ENCODE peak calls at places on chromosomes 16 and 17, in ten cellular contexts. F is activated CD4-positive, CD25-positive, alpha-beta regulatory T cell; V is NCI-H1436; L is HEK293T; O is effector memory CD4-positive, alpha-beta T cell; T is stimulated activated CD4-positive, alpha-beta T cell treated with anti-CD3 and anti-CD28 coated beads, Interleukin-1b, Interleukin-23, amount 100 ng/mL, for 24 hours; W is glutamatergic neuron; A is Ammon's horn; B is endothelial cell; E is fibroblast of lung. H is an unnamed sample.

GRCh38 chr17:58082870-58083490 is at the start of gene DYNLL2:
- DNase-seq in F (peak), V (peak), L (peak), O (peak), T (peak), W (peak), A (peak), B (peak), E (peak), H (peak)

GRCh38 chr16:17488506-17488905 is 17.7 kb upstream of the XYLT1 start:
- DNase-seq in F (no peak), V (no peak), L (no peak), O (no peak), T (no peak), W (no peak), A (no peak), B (no peak), E (no peak), H (no peak)

GRCh38 chr16:4615389-4616046 is 830 bp upstream of the UBALD1 start:
- DNase-seq in F (no peak), V (no peak), L (no peak), O (no peak), T (no peak), W (no peak), A (no peak), B (no peak), E (no peak), H (no peak)

GRCh38 chr16:30585022-30585399 is 486 bp downstream of the ZNF785 start:
- DNase-seq in F (no peak), V (peak), L (no peak), O (no peak), T (no peak), W (peak), A (peak), B (peak), E (peak), H (no peak)

GRCh38 chr16:51245306-51245705 is 94.2 kb upstream of the SALL1 start:
- DNase-seq in F (no peak), V (no peak), L (no peak), O (no peak), T (no peak), W (no peak), A (no peak), B (no peak), E (no peak), H (no peak)

GRCh38 chr16:2161911-2162310 is 6.3 kb downstream of the TRAF7 start:
- DNase-seq in F (no peak), V (no peak), L (no peak), O (no peak), T (no peak), W (no peak), A (no peak), B (no peak), E (no peak), H (no peak)

GRCh38 chr17:10109146-10109545 is 89.3 kb downstream of the GAS7 start:
- DNase-seq in F (no peak), V (no peak), L (no peak), O (no peak), T (no peak), W (no peak), A (no peak), B (no peak), E (no peak), H (no peak)

GRCh38 chr17:36859701-36860100 is 77.6 kb upstream of the LHX1 start:
- DNase-seq in F (no peak), V (no peak), L (no peak), O (no peak), T (no peak), W (no peak), A (no peak), B (no peak), E (no peak), H (no peak)

GRCh38 chr17:44820631-44821196 is 9.4 kb downstream of the GJC1 start:
- DNase-seq in F (no peak), V (peak), L (peak), O (no peak), T (no peak), W (no peak), A (no peak), B (no peak), E (peak), H (no peak)

GRCh38 chr16:70767377-70768204 is 33.4 kb downstream of the VAC14 start:
- DNase-seq in F (no peak), V (no peak), L (no peak), O (no peak), T (no peak), W (no peak), A (no peak), B (no peak), E (peak), H (no peak)

GRCh38 chr16:27993587-27993986 is 69.9 kb downstream of the GSG1L start:
- DNase-seq in F (no peak), V (no peak), L (no peak), O (no peak), T (no peak), W (no peak), A (no peak), B (no peak), E (no peak), H (no peak)

GRCh38 chr17:80960037-80960796 is 31.4 kb upstream of the CHMP6 start:
- DNase-seq in F (no peak), V (no peak), L (no peak), O (no peak), T (no peak), W (no peak), A (no peak), B (no peak), E (no peak), H (no peak)

GRCh38 chr17:43701318-43701743 is 39.6 kb upstream of the MEOX1 start:
- DNase-seq in F (peak), V (no peak), L (no peak), O (no peak), T (no peak), W (no peak), A (no peak), B (no peak), E (peak), H (no peak)

GRCh38 chr16:89122322-89122831 is 28.7 kb downstream of the ACSF3 start:
- DNase-seq in F (peak), V (peak), L (no peak), O (peak), T (peak), W (peak), A (no peak), B (no peak), E (no peak), H (no peak)

GRCh38 chr17:77842148-77842905 is 116.2 kb upstream of the TNRC6C start:
- DNase-seq in F (no peak), V (no peak), L (no peak), O (no peak), T (peak), W (no peak), A (no peak), B (no peak), E (peak), H (no peak)

GRCh38 chr16:62638324-62638911 is 602.2 kb upstream of the CDH8 start:
- DNase-seq in F (no peak), V (no peak), L (no peak), O (no peak), T (no peak), W (no peak), A (no peak), B (no peak), E (no peak), H (no peak)

GRCh38 chr17:28950017-28950751 is 1.1 kb downstream of the PHF12 start:
- DNase-seq in F (peak), V (peak), L (no peak), O (peak), T (peak), W (peak), A (peak), B (peak), E (peak), H (no peak)

GRCh38 chr16:73043828-73044493 is 4.0 kb downstream of the ZFHX3 start:
- DNase-seq in F (no peak), V (no peak), L (no peak), O (no peak), T (no peak), W (no peak), A (no peak), B (no peak), E (peak), H (no peak)

H was measured in progenitor cell of endocrine pancreas.